ENCODE peak calls at places on chromosomes 16 and 17, in four cellular contexts. O is stimulated activated CD4-positive, alpha-beta T cell treated with anti-CD3 and anti-CD28 coated beads, Interleukin-4, amount 100 ng/mL, for 24 hours; S is AG10803; U is left colon. N is an unnamed sample.

GRCh38 chr16:3625911-3626732 is 14.7 kb upstream of the SLX4 start:
- DNase-seq in O (no peak), U (no peak), S (peak), N (peak)

GRCh38 chr16:89274561-89275283 is 57.2 kb downstream of the ZNF778 start:
- DNase-seq in O (no peak), S (no peak), U (no peak), N (no peak)

GRCh38 chr17:40118093-40118492 is 3.7 kb upstream of the MSL1 start:
- DNase-seq in U (no peak), S (no peak), O (no peak), N (no peak)

GRCh38 chr16:78325532-78325931 is 226.1 kb downstream of the WWOX start:
- DNase-seq in O (no peak), S (no peak), U (no peak), N (no peak)

GRCh38 chr17:7018331-7018964 is 4.4 kb upstream of the BCL6B start:
- DNase-seq in S (peak), U (no peak), O (no peak), N (no peak)

GRCh38 chr17:50048146-50048720 is 7.7 kb upstream of the ITGA3 start:
- DNase-seq in U (no peak), S (no peak), O (no peak), N (no peak)

GRCh38 chr17:74763565-74764387 is 12.4 kb downstream of the NAT9 start:
- DNase-seq in S (no peak), U (peak), O (no peak), N (no peak)

GRCh38 chr17:75295220-75296158 is 6.3 kb upstream of the SLC25A19 start:
- DNase-seq in O (peak), U (no peak), S (no peak), N (no peak)

GRCh38 chr16:14180431-14181059 is 109.4 kb downstream of the MRTFB start:
- DNase-seq in U (no peak), S (no peak), O (no peak), N (no peak)

GRCh38 chr16:89246903-89247733 is 29.6 kb downstream of the ZNF778 start:
- DNase-seq in S (peak), O (peak), U (peak), N (peak)

GRCh38 chr16:57795431-57795878 is 6.8 kb downstream of the KIFC3 start:
- DNase-seq in U (no peak), O (peak), S (peak), N (peak)

GRCh38 chr17:6940186-6940649 is 55.6 kb upstream of the ALOX12 start:
- DNase-seq in O (no peak), S (peak), U (no peak), N (peak)

GRCh38 chr16:31138621-31139578 is 3.4 kb upstream of the PRSS8 start:
- DNase-seq in U (peak), O (no peak), S (peak), N (peak)

GRCh38 chr17:82003411-82004381 is 19.0 kb downstream of the CENPX start:
- DNase-seq in U (no peak), S (peak), O (peak), N (peak)

GRCh38 chr17:82078433-82078832 is 12.8 kb upstream of the DUS1L start:
- DNase-seq in U (no peak), O (no peak), S (no peak), N (no peak)

GRCh38 chr16:3484328-3485096 is 10.8 kb downstream of the C16orf90 start:
- DNase-seq in S (no peak), O (no peak), U (no peak), N (no peak)

GRCh38 chr17:81130385-81131288 is 34.7 kb upstream of the PVALEF start:
- DNase-seq in S (no peak), O (no peak), U (no peak), N (no peak)

GRCh38 chr16:84990782-84991181 is 20.6 kb downstream of the ZDHHC7 start:
- DNase-seq in U (no peak), S (no peak), O (no peak), N (no peak)

N was measured in fibroblast of the aortic adventitia.